ENCODE peak calls at places on chromosomes 7 and 10, in five cellular contexts. One of them, this sample, is unnamed. For H3K27me3, the result is how much of the 10 kb centered on the place peaks cover.

GRCh38 chr10:38070501-38070900 is 23.6 kb upstream of the ZNF37A start:
- DNase-seq in mammary epithelial cell: no peak
- DNase-seq in aorta: no peak
- DNase-seq in GM23338: no peak
- DNase-seq in mesendoderm: no peak
- DNase-seq in this sample: no peak

GRCh38 chr10:125599194-125599593 is 83.8 kb downstream of the TEX36 start:
- DNase-seq in mammary epithelial cell: no peak
- DNase-seq in aorta: no peak
- DNase-seq in GM23338: no peak
- DNase-seq in mesendoderm: no peak
- DNase-seq in this sample: no peak

GRCh38 chr10:13674645-13675588 is 88.2 kb downstream of the PRPF18 start:
- DNase-seq in mammary epithelial cell: no peak
- DNase-seq in aorta: no peak
- DNase-seq in GM23338: no peak
- DNase-seq in mesendoderm: peak
- DNase-seq in this sample: no peak

GRCh38 chr7:114943953-114944741 is 22.3 kb downstream of the MDFIC start:
- DNase-seq in mammary epithelial cell: no peak
- DNase-seq in aorta: no peak
- DNase-seq in GM23338: no peak
- DNase-seq in mesendoderm: no peak
- DNase-seq in this sample: no peak

GRCh38 chr10:88088441-88089340 is 225.3 kb downstream of the PTEN start:
- DNase-seq in mammary epithelial cell: peak
- DNase-seq in aorta: no peak
- DNase-seq in GM23338: no peak
- DNase-seq in mesendoderm: no peak
- DNase-seq in this sample: no peak

GRCh38 chr7:130141161-130141857 is 63.9 kb downstream of the TMEM209 start:
- DNase-seq in mammary epithelial cell: no peak
- DNase-seq in aorta: peak
- DNase-seq in GM23338: peak
- DNase-seq in mesendoderm: peak
- DNase-seq in this sample: peak

GRCh38 chr7:33395340-33395739 is 266.0 kb downstream of the BBS9 start:
- DNase-seq in mammary epithelial cell: no peak
- DNase-seq in aorta: no peak
- DNase-seq in GM23338: no peak
- DNase-seq in mesendoderm: no peak
- DNase-seq in this sample: no peak

GRCh38 chr7:70774895-70775527 is 356.9 kb upstream of the GALNT17 start:
- DNase-seq in mammary epithelial cell: no peak
- DNase-seq in aorta: no peak
- DNase-seq in GM23338: no peak
- DNase-seq in mesendoderm: no peak
- DNase-seq in this sample: no peak

GRCh38 chr10:78290131-78290750 is 256.6 kb downstream of the RPS24 start:
- DNase-seq in mammary epithelial cell: no peak
- DNase-seq in aorta: no peak
- DNase-seq in GM23338: peak
- DNase-seq in mesendoderm: peak
- DNase-seq in this sample: peak

GRCh38 chr7:129210989-129211312 is 13.9 kb upstream of the AHCYL2 start:
- DNase-seq in mammary epithelial cell: no peak
- DNase-seq in aorta: no peak
- DNase-seq in GM23338: no peak
- DNase-seq in mesendoderm: no peak
- DNase-seq in this sample: peak

GRCh38 chr10:100347568-100348195 is 649 bp downstream of the SCD start:
- DNase-seq in mammary epithelial cell: peak
- DNase-seq in aorta: no peak
- DNase-seq in GM23338: no peak
- DNase-seq in mesendoderm: no peak
- DNase-seq in this sample: no peak

GRCh38 chr10:108956149-108956548 is 967.2 kb downstream of the XPNPEP1 start:
- DNase-seq in mammary epithelial cell: no peak
- DNase-seq in aorta: no peak
- DNase-seq in GM23338: no peak
- DNase-seq in mesendoderm: no peak
- DNase-seq in this sample: no peak

GRCh38 chr10:131312261-131312801 is 810 bp upstream of the TCERG1L start:
- DNase-seq in mammary epithelial cell: no peak
- DNase-seq in aorta: no peak
- DNase-seq in GM23338: peak
- DNase-seq in mesendoderm: peak
- DNase-seq in this sample: peak

GRCh38 chr7:108515013-108515412 is 10.9 kb downstream of the PNPLA8 start:
- DNase-seq in mammary epithelial cell: no peak
- DNase-seq in aorta: no peak
- DNase-seq in GM23338: no peak
- DNase-seq in mesendoderm: no peak
- DNase-seq in this sample: no peak

GRCh38 chr7:22663721-22664120 is 63.3 kb upstream of the IL6 start:
- DNase-seq in mammary epithelial cell: no peak
- DNase-seq in aorta: no peak
- DNase-seq in GM23338: no peak
- DNase-seq in mesendoderm: no peak
- DNase-seq in this sample: no peak

GRCh38 chr10:79315602-79315920 is 31.7 kb upstream of the PPIF start:
- DNase-seq in mammary epithelial cell: no peak
- DNase-seq in aorta: no peak
- DNase-seq in GM23338: no peak
- DNase-seq in mesendoderm: no peak
- DNase-seq in this sample: no peak
- H3K4me3 ChIP-seq in mammary epithelial cell: no peak
- H3K4me3 ChIP-seq in aorta: no peak
- H3K4me3 ChIP-seq in GM23338: no peak
- H3K4me3 ChIP-seq in mesendoderm: no peak
- H3K4me3 ChIP-seq in this sample: no peak

DNA sequence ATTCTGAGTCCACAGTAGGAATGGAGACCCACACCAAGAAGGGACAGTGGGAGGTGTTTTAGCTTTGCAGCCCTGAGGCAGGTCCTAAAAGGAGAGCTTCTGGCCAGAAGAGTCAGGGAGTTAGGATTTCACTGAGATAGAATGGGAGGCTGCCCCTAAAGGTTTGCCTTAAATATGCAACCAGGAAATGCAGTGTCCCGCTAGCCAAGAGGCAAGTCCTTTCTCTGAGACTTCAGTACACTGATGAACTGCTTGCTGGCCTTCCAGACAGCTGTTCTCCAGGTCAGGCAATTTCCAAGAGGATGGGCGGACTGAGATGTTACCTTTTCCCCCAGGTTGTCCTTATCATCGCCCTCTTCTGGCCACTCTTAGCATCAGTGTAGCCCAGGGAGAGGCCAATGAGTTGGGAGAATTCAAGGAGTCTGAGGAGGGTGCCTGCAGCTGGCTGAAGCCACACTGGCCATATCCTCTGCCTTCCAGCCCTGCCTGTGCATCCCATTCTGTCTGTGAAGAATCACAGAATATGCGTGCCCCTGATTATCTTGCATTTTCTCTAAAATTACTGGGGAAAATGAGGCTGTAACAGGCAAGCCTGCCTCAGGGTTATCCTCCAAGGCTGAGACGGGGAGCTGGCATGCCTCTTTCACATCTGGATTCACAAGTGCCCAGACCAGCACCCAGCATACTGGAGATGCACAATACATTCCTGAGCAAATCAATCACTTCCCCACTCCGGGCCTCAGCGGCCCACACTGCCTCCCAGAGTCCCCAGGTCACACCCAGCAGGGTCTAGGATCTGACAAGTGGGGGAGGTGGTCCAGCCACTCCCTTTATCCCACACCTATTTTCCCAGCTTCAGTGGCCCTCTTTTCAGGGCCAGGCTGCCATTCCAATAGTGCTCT is 2.4 kb downstream of the TLL2 start:
- DNase-seq in mammary epithelial cell: peak
- DNase-seq in aorta: no peak
- DNase-seq in GM23338: peak
- DNase-seq in mesendoderm: peak
- DNase-seq in this sample: peak
- H3K27me3 ChIP-seq in mammary epithelial cell: under half
- H3K27me3 ChIP-seq in aorta: under half
- H3K27me3 ChIP-seq in GM23338: half or more
- H3K27me3 ChIP-seq in mesendoderm: under half
- H3K27me3 ChIP-seq in this sample: under half

GRCh38 chr10:25176421-25176968 is 1.7 kb downstream of the GPR158 start:
- DNase-seq in mammary epithelial cell: no peak
- DNase-seq in aorta: no peak
- DNase-seq in GM23338: peak
- DNase-seq in mesendoderm: peak
- DNase-seq in this sample: peak
- H3K4me3 ChIP-seq in mammary epithelial cell: no peak
- H3K4me3 ChIP-seq in aorta: no peak
- H3K4me3 ChIP-seq in GM23338: peak
- H3K4me3 ChIP-seq in mesendoderm: peak
- H3K4me3 ChIP-seq in this sample: peak

GRCh38 chr10:116707981-116708380 is 34.4 kb downstream of the HSPA12A start:
- DNase-seq in mammary epithelial cell: no peak
- DNase-seq in aorta: no peak
- DNase-seq in GM23338: no peak
- DNase-seq in mesendoderm: no peak
- DNase-seq in this sample: no peak

GRCh38 chr10:116706281-116706680 is 36.1 kb downstream of the HSPA12A start:
- DNase-seq in mammary epithelial cell: no peak
- DNase-seq in aorta: no peak
- DNase-seq in GM23338: no peak
- DNase-seq in mesendoderm: no peak
- DNase-seq in this sample: no peak

GRCh38 chr10:116708877-116709276 is 33.5 kb downstream of the HSPA12A start:
- DNase-seq in mammary epithelial cell: no peak
- DNase-seq in aorta: no peak
- DNase-seq in GM23338: no peak
- DNase-seq in mesendoderm: no peak
- DNase-seq in this sample: no peak

GRCh38 chr10:116710021-116710420 is 32.3 kb downstream of the HSPA12A start:
- DNase-seq in mammary epithelial cell: no peak
- DNase-seq in aorta: no peak
- DNase-seq in GM23338: no peak
- DNase-seq in mesendoderm: no peak
- DNase-seq in this sample: no peak

GRCh38 chr10:116708386-116708785 is 34.0 kb downstream of the HSPA12A start:
- DNase-seq in mammary epithelial cell: peak
- DNase-seq in aorta: no peak
- DNase-seq in GM23338: no peak
- DNase-seq in mesendoderm: no peak
- DNase-seq in this sample: no peak
- H3K27me3 ChIP-seq in mammary epithelial cell: under half
- H3K27me3 ChIP-seq in aorta: under half
- H3K27me3 ChIP-seq in GM23338: under half
- H3K27me3 ChIP-seq in mesendoderm: under half
- H3K27me3 ChIP-seq in this sample: under half

GRCh38 chr7:93574646-93575554 is at the start of gene CALCR:
- DNase-seq in mammary epithelial cell: no peak
- DNase-seq in aorta: no peak
- DNase-seq in GM23338: peak
- DNase-seq in mesendoderm: peak
- DNase-seq in this sample: peak
- H3K4me3 ChIP-seq in mammary epithelial cell: no peak
- H3K4me3 ChIP-seq in aorta: no peak
- H3K4me3 ChIP-seq in GM23338: peak
- H3K4me3 ChIP-seq in mesendoderm: peak
- H3K4me3 ChIP-seq in this sample: peak

GRCh38 chr7:157877298-157877840 is 540.6 kb downstream of the DNAJB6 start:
- DNase-seq in mammary epithelial cell: no peak
- DNase-seq in aorta: no peak
- DNase-seq in GM23338: no peak
- DNase-seq in mesendoderm: no peak
- DNase-seq in this sample: no peak

GRCh38 chr7:157875230-157876179 is 538.7 kb downstream of the DNAJB6 start:
- DNase-seq in mammary epithelial cell: no peak
- DNase-seq in aorta: no peak
- DNase-seq in GM23338: peak
- DNase-seq in mesendoderm: peak
- DNase-seq in this sample: peak

GRCh38 chr7:157874208-157874816 is 537.5 kb downstream of the DNAJB6 start:
- DNase-seq in mammary epithelial cell: no peak
- DNase-seq in aorta: no peak
- DNase-seq in GM23338: no peak
- DNase-seq in mesendoderm: no peak
- DNase-seq in this sample: no peak

GRCh38 chr7:157874870-157875229 is 538.0 kb downstream of the DNAJB6 start:
- DNase-seq in mammary epithelial cell: no peak
- DNase-seq in aorta: no peak
- DNase-seq in GM23338: no peak
- DNase-seq in mesendoderm: no peak
- DNase-seq in this sample: no peak

GRCh38 chr7:157876469-157877285 is 539.9 kb downstream of the DNAJB6 start:
- DNase-seq in mammary epithelial cell: no peak
- DNase-seq in aorta: no peak
- DNase-seq in GM23338: no peak
- DNase-seq in mesendoderm: peak
- DNase-seq in this sample: peak
- H3K27me3 ChIP-seq in mammary epithelial cell: under half
- H3K27me3 ChIP-seq in aorta: under half
- H3K27me3 ChIP-seq in GM23338: under half
- H3K27me3 ChIP-seq in mesendoderm: under half
- H3K27me3 ChIP-seq in this sample: under half

DNA sequence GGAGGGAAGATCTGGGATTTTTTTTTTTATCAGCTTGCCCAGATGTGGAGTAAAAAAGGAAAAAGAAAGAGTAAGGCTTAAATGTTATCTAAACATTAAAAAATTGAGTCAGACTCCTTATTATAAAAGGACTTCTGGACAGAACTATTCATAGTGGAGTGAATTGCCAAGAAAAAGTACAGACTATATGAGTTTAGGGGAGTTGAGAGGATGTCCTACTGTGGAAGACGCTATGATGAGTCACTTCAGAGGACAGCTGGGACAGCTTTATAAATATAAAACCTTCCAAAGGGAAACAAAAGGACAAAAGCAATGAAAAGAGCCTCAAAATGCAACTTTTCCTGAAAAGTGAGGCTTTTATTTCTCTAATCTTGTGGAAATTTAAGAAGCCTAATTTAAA is 73.0 kb downstream of the TFPI2 start:
- DNase-seq in mammary epithelial cell: no peak
- DNase-seq in aorta: no peak
- DNase-seq in GM23338: no peak
- DNase-seq in mesendoderm: no peak
- DNase-seq in this sample: no peak
- H3K4me3 ChIP-seq in mammary epithelial cell: no peak
- H3K4me3 ChIP-seq in aorta: no peak
- H3K4me3 ChIP-seq in GM23338: no peak
- H3K4me3 ChIP-seq in mesendoderm: no peak
- H3K4me3 ChIP-seq in this sample: no peak

GRCh38 chr10:117168135-117168674 is 29.1 kb upstream of the KCNK18 start:
- DNase-seq in mammary epithelial cell: peak
- DNase-seq in aorta: peak
- DNase-seq in GM23338: peak
- DNase-seq in mesendoderm: peak
- DNase-seq in this sample: peak
- H3K27me3 ChIP-seq in mammary epithelial cell: under half
- H3K27me3 ChIP-seq in aorta: under half
- H3K27me3 ChIP-seq in GM23338: half or more
- H3K27me3 ChIP-seq in mesendoderm: half or more
- H3K27me3 ChIP-seq in this sample: half or more

This sample was measured in H7.